ENCODE peak calls at places on chromosomes 12 and 14, in ten cellular contexts. One of them, this sample, is unnamed.

GRCh38 chr12:77625441-77625840 is 205.3 kb upstream of the NAV3 start:
- DNase-seq in heart right ventricle: no peak
- DNase-seq in esophagus squamous epithelium: no peak
- DNase-seq in lower leg skin: no peak
- DNase-seq in right atrium auricular region: no peak
- DNase-seq in colonic mucosa: no peak
- DNase-seq in GM23338: no peak
- DNase-seq in astrocyte of the spinal cord: peak; percentile 94
- DNase-seq in neural progenitor cell: no peak
- DNase-seq in GM12864: no peak
- DNase-seq in this sample: no peak

GRCh38 chr12:116924558-116925453 is 14.1 kb downstream of the FBXW8 start:
- DNase-seq in esophagus squamous epithelium: no peak
- DNase-seq in GM12864: peak; percentile 62
- DNase-seq in colonic mucosa: no peak
- DNase-seq in right atrium auricular region: no peak
- DNase-seq in lower leg skin: no peak
- DNase-seq in heart right ventricle: no peak
- DNase-seq in neural progenitor cell: no peak
- DNase-seq in GM23338: no peak
- DNase-seq in astrocyte of the spinal cord: peak; percentile 81
- DNase-seq in this sample: no peak

GRCh38 chr12:44573723-44574122 is 302.4 kb downstream of the NELL2 start:
- DNase-seq in esophagus squamous epithelium: no peak
- DNase-seq in GM23338: no peak
- DNase-seq in colonic mucosa: no peak
- DNase-seq in neural progenitor cell: no peak
- DNase-seq in astrocyte of the spinal cord: no peak
- DNase-seq in lower leg skin: no peak
- DNase-seq in right atrium auricular region: no peak
- DNase-seq in GM12864: no peak
- DNase-seq in heart right ventricle: no peak
- DNase-seq in this sample: no peak

GRCh38 chr12:79174656-79175055 is 310.1 kb downstream of the SYT1 start:
- DNase-seq in lower leg skin: no peak
- DNase-seq in right atrium auricular region: no peak
- DNase-seq in heart right ventricle: no peak
- DNase-seq in GM12864: no peak
- DNase-seq in esophagus squamous epithelium: no peak
- DNase-seq in GM23338: peak; percentile 46
- DNase-seq in neural progenitor cell: no peak
- DNase-seq in colonic mucosa: no peak
- DNase-seq in astrocyte of the spinal cord: peak; percentile 73
- DNase-seq in this sample: no peak

GRCh38 chr12:65720739-65721138 is 103.5 kb upstream of the HMGA2 start:
- DNase-seq in GM12864: no peak
- DNase-seq in neural progenitor cell: peak; percentile 25
- DNase-seq in lower leg skin: no peak
- DNase-seq in astrocyte of the spinal cord: peak; percentile 76
- DNase-seq in heart right ventricle: no peak
- DNase-seq in esophagus squamous epithelium: no peak
- DNase-seq in right atrium auricular region: no peak
- DNase-seq in GM23338: no peak
- DNase-seq in colonic mucosa: no peak
- DNase-seq in this sample: peak; percentile 18

GRCh38 chr14:58639842-58640484 is 2.2 kb downstream of the DACT1 start:
- DNase-seq in esophagus squamous epithelium: no peak
- DNase-seq in lower leg skin: peak; percentile 24
- DNase-seq in astrocyte of the spinal cord: peak; percentile 87
- DNase-seq in GM12864: no peak
- DNase-seq in heart right ventricle: no peak
- DNase-seq in right atrium auricular region: peak; percentile 64
- DNase-seq in colonic mucosa: peak; percentile 68
- DNase-seq in GM23338: peak; percentile 71
- DNase-seq in neural progenitor cell: peak; percentile 68
- DNase-seq in this sample: peak; percentile 58

GRCh38 chr12:111451649-111452129 is 46.0 kb downstream of the SH2B3 start:
- DNase-seq in heart right ventricle: no peak
- DNase-seq in lower leg skin: no peak
- DNase-seq in esophagus squamous epithelium: no peak
- DNase-seq in neural progenitor cell: peak; percentile 39
- DNase-seq in astrocyte of the spinal cord: peak; percentile 62
- DNase-seq in GM23338: peak; percentile 52
- DNase-seq in GM12864: no peak
- DNase-seq in right atrium auricular region: peak; percentile 57
- DNase-seq in colonic mucosa: no peak
- DNase-seq in this sample: no peak

GRCh38 chr14:60092516-60092915 is 793 bp downstream of the PCNX4 start:
- DNase-seq in GM12864: no peak
- DNase-seq in heart right ventricle: no peak
- DNase-seq in esophagus squamous epithelium: no peak
- DNase-seq in lower leg skin: no peak
- DNase-seq in GM23338: peak; percentile 11
- DNase-seq in colonic mucosa: peak; percentile 35
- DNase-seq in right atrium auricular region: no peak
- DNase-seq in neural progenitor cell: peak; percentile 32
- DNase-seq in astrocyte of the spinal cord: peak; percentile 55
- DNase-seq in this sample: no peak

GRCh38 chr14:91143862-91144261 is 30.0 kb downstream of the DGLUCY start:
- DNase-seq in GM12864: no peak
- DNase-seq in neural progenitor cell: no peak
- DNase-seq in GM23338: no peak
- DNase-seq in right atrium auricular region: no peak
- DNase-seq in colonic mucosa: no peak
- DNase-seq in esophagus squamous epithelium: no peak
- DNase-seq in lower leg skin: no peak
- DNase-seq in astrocyte of the spinal cord: no peak
- DNase-seq in heart right ventricle: no peak
- DNase-seq in this sample: no peak
- H3K4me3 ChIP-seq in GM12864: no peak overlapping the region
- H3K4me3 ChIP-seq in neural progenitor cell: no peak overlapping the region
- H3K4me3 ChIP-seq in GM23338: no peak overlapping the region
- H3K4me3 ChIP-seq in right atrium auricular region: no peak overlapping the region
- H3K4me3 ChIP-seq in colonic mucosa: no peak overlapping the region
- H3K4me3 ChIP-seq in esophagus squamous epithelium: no peak overlapping the region
- H3K4me3 ChIP-seq in lower leg skin: no peak overlapping the region
- H3K4me3 ChIP-seq in astrocyte of the spinal cord: no peak overlapping the region
- H3K4me3 ChIP-seq in heart right ventricle: no peak overlapping the region
- H3K4me3 ChIP-seq in this sample: no peak overlapping the region

DNA sequence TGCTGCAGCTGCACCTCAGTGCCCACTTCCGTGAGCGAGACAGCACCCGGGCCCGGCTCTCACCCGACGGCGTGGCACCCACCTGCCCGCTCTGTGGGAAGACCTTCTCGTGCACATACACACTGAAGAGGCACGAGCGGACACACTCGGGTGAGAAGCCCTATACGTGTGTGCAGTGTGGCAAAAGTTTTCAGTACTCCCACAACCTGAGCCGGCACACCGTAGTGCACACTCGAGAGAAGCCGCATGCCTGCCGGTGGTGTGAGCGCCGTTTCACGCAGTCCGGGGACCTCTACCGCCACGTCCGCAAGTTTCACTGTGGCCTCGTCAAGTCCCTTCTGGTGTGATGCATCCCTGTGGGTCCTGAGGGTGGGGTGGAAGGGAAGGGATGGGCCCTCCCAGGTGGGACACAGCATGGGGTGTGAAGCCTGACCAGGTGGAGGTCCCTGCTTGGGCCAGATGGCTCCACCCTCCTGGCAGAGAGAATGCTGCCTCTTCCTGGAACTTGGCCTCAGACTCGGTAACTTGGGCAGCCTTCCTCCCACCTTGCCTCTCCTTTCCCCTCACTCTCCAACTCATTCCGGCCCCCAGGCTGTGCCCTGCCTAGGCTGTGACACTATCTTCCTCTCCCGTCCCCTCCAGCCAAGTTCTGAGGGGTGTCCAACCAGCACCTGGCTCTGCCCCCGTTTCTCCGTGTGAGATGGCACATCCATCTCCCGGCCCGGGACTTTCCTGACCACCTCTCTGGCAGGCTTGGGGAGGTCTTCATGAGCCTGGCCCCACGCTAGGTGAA is 1.4 kb downstream of the ZBTB42 start:
- DNase-seq in neural progenitor cell: no peak
- DNase-seq in GM23338: no peak
- DNase-seq in esophagus squamous epithelium: no peak
- DNase-seq in heart right ventricle: no peak
- DNase-seq in astrocyte of the spinal cord: no peak
- DNase-seq in colonic mucosa: no peak
- DNase-seq in lower leg skin: no peak
- DNase-seq in GM12864: no peak
- DNase-seq in right atrium auricular region: no peak
- DNase-seq in this sample: no peak
- H3K4me3 ChIP-seq in neural progenitor cell: no peak overlapping the region
- H3K4me3 ChIP-seq in GM23338: no peak overlapping the region
- H3K4me3 ChIP-seq in esophagus squamous epithelium: no peak overlapping the region
- H3K4me3 ChIP-seq in heart right ventricle: no peak overlapping the region
- H3K4me3 ChIP-seq in astrocyte of the spinal cord: no peak overlapping the region
- H3K4me3 ChIP-seq in colonic mucosa: no peak overlapping the region
- H3K4me3 ChIP-seq in lower leg skin: no peak overlapping the region
- H3K4me3 ChIP-seq in GM12864: no peak overlapping the region
- H3K4me3 ChIP-seq in right atrium auricular region: no peak overlapping the region
- H3K4me3 ChIP-seq in this sample: no peak overlapping the region

GRCh38 chr12:12506541-12506940 is 56.1 kb downstream of the DUSP16 start:
- DNase-seq in astrocyte of the spinal cord: peak; percentile 36
- DNase-seq in heart right ventricle: no peak
- DNase-seq in neural progenitor cell: peak; percentile 24
- DNase-seq in right atrium auricular region: no peak
- DNase-seq in lower leg skin: no peak
- DNase-seq in colonic mucosa: no peak
- DNase-seq in esophagus squamous epithelium: no peak
- DNase-seq in GM23338: peak; percentile 36
- DNase-seq in GM12864: no peak
- DNase-seq in this sample: no peak

GRCh38 chr12:12508612-12509011 is 54.1 kb downstream of the DUSP16 start:
- DNase-seq in right atrium auricular region: no peak
- DNase-seq in heart right ventricle: no peak
- DNase-seq in esophagus squamous epithelium: no peak
- DNase-seq in GM12864: no peak
- DNase-seq in colonic mucosa: no peak
- DNase-seq in astrocyte of the spinal cord: no peak
- DNase-seq in GM23338: no peak
- DNase-seq in lower leg skin: no peak
- DNase-seq in neural progenitor cell: no peak
- DNase-seq in this sample: no peak

GRCh38 chr12:12505544-12506501 is 56.8 kb downstream of the DUSP16 start:
- DNase-seq in astrocyte of the spinal cord: peak; percentile 35
- DNase-seq in neural progenitor cell: no peak
- DNase-seq in GM23338: no peak
- DNase-seq in GM12864: peak; percentile 70
- DNase-seq in esophagus squamous epithelium: no peak
- DNase-seq in heart right ventricle: no peak
- DNase-seq in right atrium auricular region: no peak
- DNase-seq in lower leg skin: peak; percentile 21
- DNase-seq in colonic mucosa: no peak
- DNase-seq in this sample: no peak

GRCh38 chr12:12510141-12510540 is 52.5 kb downstream of the DUSP16 start:
- DNase-seq in esophagus squamous epithelium: no peak
- DNase-seq in right atrium auricular region: no peak
- DNase-seq in GM12864: no peak
- DNase-seq in astrocyte of the spinal cord: no peak
- DNase-seq in lower leg skin: no peak
- DNase-seq in colonic mucosa: no peak
- DNase-seq in heart right ventricle: no peak
- DNase-seq in GM23338: no peak
- DNase-seq in neural progenitor cell: no peak
- DNase-seq in this sample: no peak

DNA sequence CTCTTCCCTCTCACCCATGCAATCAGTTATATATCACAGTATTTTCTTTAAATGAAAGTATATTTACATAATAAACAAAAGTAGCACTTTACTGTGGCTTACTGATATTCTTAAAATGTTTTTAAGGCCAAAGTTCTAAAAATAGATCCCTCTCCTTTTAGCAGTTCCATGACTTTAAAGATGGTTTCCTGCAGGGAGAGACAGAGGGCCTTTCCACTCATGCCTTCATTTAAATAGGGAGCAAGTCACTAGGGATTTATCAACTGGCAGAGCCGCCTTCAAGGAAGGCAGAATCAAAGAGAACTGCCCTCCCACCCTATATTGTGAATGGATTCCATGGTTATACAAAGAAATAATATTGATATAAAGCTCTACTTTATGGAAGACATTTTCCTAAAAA is 55.5 kb downstream of the DUSP16 start:
- DNase-seq in astrocyte of the spinal cord: no peak
- DNase-seq in esophagus squamous epithelium: no peak
- DNase-seq in heart right ventricle: no peak
- DNase-seq in right atrium auricular region: no peak
- DNase-seq in GM12864: no peak
- DNase-seq in lower leg skin: no peak
- DNase-seq in colonic mucosa: no peak
- DNase-seq in GM23338: no peak
- DNase-seq in neural progenitor cell: no peak
- DNase-seq in this sample: no peak
- H3K4me3 ChIP-seq in astrocyte of the spinal cord: no peak overlapping the region
- H3K4me3 ChIP-seq in esophagus squamous epithelium: no peak overlapping the region
- H3K4me3 ChIP-seq in heart right ventricle: no peak overlapping the region
- H3K4me3 ChIP-seq in right atrium auricular region: no peak overlapping the region
- H3K4me3 ChIP-seq in GM12864: no peak overlapping the region
- H3K4me3 ChIP-seq in lower leg skin: no peak overlapping the region
- H3K4me3 ChIP-seq in colonic mucosa: no peak overlapping the region
- H3K4me3 ChIP-seq in GM23338: no peak overlapping the region
- H3K4me3 ChIP-seq in neural progenitor cell: no peak overlapping the region
- H3K4me3 ChIP-seq in this sample: no peak overlapping the region

GRCh38 chr12:120261951-120262851 is 3.3 kb downstream of the PXN start:
- DNase-seq in astrocyte of the spinal cord: no peak
- DNase-seq in colonic mucosa: peak; percentile 38
- DNase-seq in neural progenitor cell: no peak
- DNase-seq in GM12864: no peak
- DNase-seq in lower leg skin: peak; percentile 71
- DNase-seq in GM23338: no peak
- DNase-seq in right atrium auricular region: no peak
- DNase-seq in heart right ventricle: no peak
- DNase-seq in esophagus squamous epithelium: no peak
- DNase-seq in this sample: no peak

GRCh38 chr12:120264086-120264485 is 1.4 kb downstream of the PXN start:
- DNase-seq in astrocyte of the spinal cord: no peak
- DNase-seq in esophagus squamous epithelium: no peak
- DNase-seq in colonic mucosa: no peak
- DNase-seq in GM12864: no peak
- DNase-seq in neural progenitor cell: no peak
- DNase-seq in heart right ventricle: no peak
- DNase-seq in lower leg skin: no peak
- DNase-seq in right atrium auricular region: no peak
- DNase-seq in GM23338: no peak
- DNase-seq in this sample: no peak

GRCh38 chr12:120263725-120264040 is 1.8 kb downstream of the PXN start:
- DNase-seq in neural progenitor cell: no peak
- DNase-seq in esophagus squamous epithelium: no peak
- DNase-seq in right atrium auricular region: no peak
- DNase-seq in astrocyte of the spinal cord: no peak
- DNase-seq in GM12864: no peak
- DNase-seq in GM23338: no peak
- DNase-seq in lower leg skin: no peak
- DNase-seq in heart right ventricle: no peak
- DNase-seq in colonic mucosa: no peak
- DNase-seq in this sample: no peak

GRCh38 chr12:120264511-120265202 is 873 bp downstream of the PXN start:
- DNase-seq in astrocyte of the spinal cord: no peak
- DNase-seq in GM12864: no peak
- DNase-seq in right atrium auricular region: no peak
- DNase-seq in heart right ventricle: no peak
- DNase-seq in lower leg skin: no peak
- DNase-seq in GM23338: peak; percentile 32
- DNase-seq in esophagus squamous epithelium: no peak
- DNase-seq in colonic mucosa: no peak
- DNase-seq in neural progenitor cell: no peak
- DNase-seq in this sample: no peak

DNA sequence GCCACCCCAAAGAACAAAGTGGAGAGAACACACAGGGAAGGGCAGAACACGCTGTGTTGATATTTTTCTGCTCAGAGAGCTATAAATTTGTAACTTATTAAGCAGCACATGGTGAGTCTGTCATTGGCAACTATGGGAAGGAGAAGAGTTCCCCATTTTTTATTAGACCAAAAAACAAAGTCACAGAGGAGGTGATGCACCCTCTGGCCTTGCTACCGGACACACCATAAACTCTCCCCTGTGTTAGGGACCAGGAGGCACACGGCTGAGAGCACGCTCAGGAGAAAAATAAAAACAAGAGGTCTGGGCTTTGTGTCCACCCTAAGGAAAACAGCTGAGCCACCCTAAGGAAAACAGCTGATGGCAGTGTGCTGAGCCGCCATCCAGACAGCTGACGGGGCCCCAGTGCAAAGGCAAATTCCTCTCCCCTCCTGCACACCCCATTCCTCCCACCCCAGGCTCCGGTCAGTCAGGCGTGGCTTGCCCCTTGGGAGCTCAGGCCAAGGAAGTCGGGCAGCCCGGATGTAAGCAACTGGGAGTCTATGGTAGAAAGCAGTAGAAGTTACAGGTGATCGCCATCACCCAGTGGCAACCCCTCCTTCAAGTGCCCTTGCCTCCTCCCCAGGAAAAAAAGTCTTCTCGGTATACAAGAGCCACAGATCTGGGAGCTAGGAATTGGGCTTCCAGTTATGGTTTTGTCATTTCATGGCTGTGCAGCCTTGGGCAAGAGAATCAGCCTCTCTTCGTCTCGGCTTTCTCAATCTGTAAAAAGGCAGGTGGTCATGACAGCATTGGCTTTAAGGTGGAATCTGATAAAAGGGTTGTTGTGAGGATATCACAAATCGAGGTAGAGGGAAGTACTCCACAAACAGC is 2.4 kb downstream of the PXN start:
- DNase-seq in neural progenitor cell: no peak
- DNase-seq in colonic mucosa: no peak
- DNase-seq in GM12864: no peak
- DNase-seq in heart right ventricle: peak; percentile 49
- DNase-seq in GM23338: no peak
- DNase-seq in astrocyte of the spinal cord: no peak
- DNase-seq in right atrium auricular region: no peak
- DNase-seq in esophagus squamous epithelium: no peak
- DNase-seq in lower leg skin: no peak
- DNase-seq in this sample: no peak
- H3K4me3 ChIP-seq in neural progenitor cell: no peak overlapping the region
- H3K4me3 ChIP-seq in colonic mucosa: peak overlapping the region; percentile 95
- H3K4me3 ChIP-seq in GM12864: no peak overlapping the region
- H3K4me3 ChIP-seq in heart right ventricle: peak overlapping the region; percentile 94
- H3K4me3 ChIP-seq in GM23338: peak overlapping the region; percentile 87
- H3K4me3 ChIP-seq in astrocyte of the spinal cord: peak overlapping the region; percentile 93
- H3K4me3 ChIP-seq in right atrium auricular region: peak overlapping the region; percentile 100
- H3K4me3 ChIP-seq in esophagus squamous epithelium: peak overlapping the region; percentile 84
- H3K4me3 ChIP-seq in lower leg skin: no peak overlapping the region
- H3K4me3 ChIP-seq in this sample: no peak overlapping the region

This sample was measured in WERI-Rb-1.